ENCODE peak calls at places on chromosomes 7 and 10, in five cellular contexts. One of them, this sample, is unnamed.

GRCh38 chr10:121539757-121540156 is 58.5 kb downstream of the FGFR2 start:
- DNase-seq in SK-N-SH: no peak
- DNase-seq in HepG2: no peak
- DNase-seq in GM12878: no peak
- DNase-seq in K562: no peak
- DNase-seq in this sample: no peak

GRCh38 chr7:128796325-128796724 is 4.6 kb downstream of the CCDC136 start:
- DNase-seq in SK-N-SH: no peak
- DNase-seq in HepG2: no peak
- DNase-seq in GM12878: no peak
- DNase-seq in K562: no peak
- DNase-seq in this sample: no peak

GRCh38 chr10:86439544-86439943 is 72.9 kb upstream of the GRID1 start:
- DNase-seq in SK-N-SH: no peak
- DNase-seq in HepG2: peak
- DNase-seq in GM12878: no peak
- DNase-seq in K562: peak
- DNase-seq in this sample: peak

GRCh38 chr7:45256775-45257174 is 99.2 kb downstream of the RAMP3 start:
- DNase-seq in SK-N-SH: no peak
- DNase-seq in HepG2: no peak
- DNase-seq in GM12878: no peak
- DNase-seq in K562: no peak
- DNase-seq in this sample: no peak

GRCh38 chr10:123380491-123381085 is 226.4 kb downstream of the BUB3 start:
- DNase-seq in SK-N-SH: peak
- DNase-seq in HepG2: peak
- DNase-seq in GM12878: no peak
- DNase-seq in K562: peak
- DNase-seq in this sample: no peak

GRCh38 chr7:20235303-20235702 is 18.1 kb upstream of the MACC1 start:
- DNase-seq in SK-N-SH: no peak
- DNase-seq in HepG2: no peak
- DNase-seq in GM12878: no peak
- DNase-seq in K562: no peak
- DNase-seq in this sample: no peak

GRCh38 chr7:100022621-100023020 is 7.2 kb downstream of the ZKSCAN1 start:
- DNase-seq in SK-N-SH: no peak
- DNase-seq in HepG2: peak
- DNase-seq in GM12878: no peak
- DNase-seq in K562: no peak
- DNase-seq in this sample: no peak

GRCh38 chr10:93542358-93542791 is 24.1 kb upstream of the FFAR4 start:
- DNase-seq in SK-N-SH: peak
- DNase-seq in HepG2: no peak
- DNase-seq in GM12878: no peak
- DNase-seq in K562: peak
- DNase-seq in this sample: no peak

GRCh38 chr10:66627156-66627555 is 298.7 kb upstream of the LRRTM3 start:
- DNase-seq in SK-N-SH: peak
- DNase-seq in HepG2: peak
- DNase-seq in GM12878: no peak
- DNase-seq in K562: peak
- DNase-seq in this sample: peak

GRCh38 chr7:30231271-30231670 is 53.1 kb upstream of the ZNRF2 start:
- DNase-seq in SK-N-SH: no peak
- DNase-seq in HepG2: peak
- DNase-seq in GM12878: no peak
- DNase-seq in K562: no peak
- DNase-seq in this sample: no peak
- TF ChIP-seq FOXM1 in SK-N-SH: no peak
- TF ChIP-seq FOXM1 in HepG2: no peak
- TF ChIP-seq FOXM1 in GM12878: no peak
- TF ChIP-seq FOXM1 in K562: no peak
- TF ChIP-seq FOXM1 in this sample: no peak

DNA sequence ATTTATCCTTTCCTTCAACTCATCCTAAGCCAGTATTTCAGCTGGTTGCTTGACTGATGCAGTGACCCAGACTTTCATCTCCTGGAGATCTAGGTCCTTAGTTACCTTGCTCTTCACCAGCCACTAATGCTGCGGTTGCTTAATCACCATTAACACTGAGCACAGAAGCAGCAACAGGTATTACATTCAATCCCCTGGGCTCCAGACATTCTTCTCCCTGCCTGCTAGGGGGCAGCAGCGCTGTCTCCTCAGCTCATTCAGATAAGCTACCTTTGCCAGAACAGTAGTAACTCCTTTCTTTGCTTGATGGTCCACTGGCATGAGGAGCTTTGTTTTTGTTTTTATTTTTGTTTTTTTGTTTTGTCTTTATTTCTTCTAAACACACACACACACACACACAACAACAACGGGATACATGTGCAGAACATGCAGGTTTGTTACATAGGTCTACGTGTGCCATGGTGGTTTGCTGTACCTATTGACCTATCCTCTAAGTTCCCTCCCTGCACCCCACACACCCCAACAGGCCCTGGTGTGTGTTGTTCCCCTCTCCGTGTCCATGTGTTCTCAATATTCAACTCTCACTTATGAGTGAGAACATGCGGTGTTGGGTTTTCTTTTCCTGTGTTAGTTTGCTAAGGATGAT is 1043.2 kb upstream of the C7orf33 start:
- DNase-seq in SK-N-SH: peak
- DNase-seq in HepG2: peak
- DNase-seq in GM12878: no peak
- DNase-seq in K562: peak
- DNase-seq in this sample: peak
- TF ChIP-seq FOXM1 in SK-N-SH: no peak
- TF ChIP-seq FOXM1 in HepG2: no peak
- TF ChIP-seq FOXM1 in GM12878: no peak
- TF ChIP-seq FOXM1 in K562: no peak
- TF ChIP-seq FOXM1 in this sample: no peak

GRCh38 chr10:131843881-131844284 is 56.9 kb upstream of the PPP2R2D start:
- DNase-seq in SK-N-SH: no peak
- DNase-seq in HepG2: no peak
- DNase-seq in GM12878: no peak
- DNase-seq in K562: no peak
- DNase-seq in this sample: no peak
- TF ChIP-seq FOXM1 in SK-N-SH: no peak
- TF ChIP-seq FOXM1 in HepG2: no peak
- TF ChIP-seq FOXM1 in GM12878: no peak
- TF ChIP-seq FOXM1 in K562: no peak
- TF ChIP-seq FOXM1 in this sample: no peak

DNA sequence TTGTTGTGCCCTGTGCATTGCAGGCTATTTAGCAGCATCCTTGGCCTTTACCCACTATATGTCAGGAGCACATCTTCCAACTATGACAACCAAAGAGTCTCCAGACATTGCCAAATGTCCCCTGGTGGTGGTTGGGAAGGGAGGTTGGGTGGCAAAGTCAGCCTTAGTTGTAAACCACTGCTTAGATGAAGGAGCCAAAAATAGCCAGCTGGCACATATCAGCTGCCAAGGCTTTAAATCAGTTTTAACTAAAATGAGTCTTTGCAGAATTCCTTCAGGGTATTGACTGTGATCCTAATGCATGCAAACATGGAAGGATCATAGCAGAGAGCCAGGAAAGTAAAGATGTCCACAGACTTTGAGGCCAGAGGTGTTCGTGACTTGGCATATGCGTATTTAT is 146.1 kb downstream of the TRIL start:
- DNase-seq in SK-N-SH: no peak
- DNase-seq in HepG2: no peak
- DNase-seq in GM12878: no peak
- DNase-seq in K562: no peak
- DNase-seq in this sample: no peak
- TF ChIP-seq FOXM1 in SK-N-SH: no peak
- TF ChIP-seq FOXM1 in HepG2: no peak
- TF ChIP-seq FOXM1 in GM12878: no peak
- TF ChIP-seq FOXM1 in K562: no peak
- TF ChIP-seq FOXM1 in this sample: no peak

GRCh38 chr7:22549051-22549450 is 49.1 kb upstream of the STEAP1B start:
- DNase-seq in SK-N-SH: no peak
- DNase-seq in HepG2: no peak
- DNase-seq in GM12878: no peak
- DNase-seq in K562: no peak
- DNase-seq in this sample: no peak

GRCh38 chr7:22548313-22548712 is 48.3 kb upstream of the STEAP1B start:
- DNase-seq in SK-N-SH: no peak
- DNase-seq in HepG2: no peak
- DNase-seq in GM12878: no peak
- DNase-seq in K562: no peak
- DNase-seq in this sample: no peak

GRCh38 chr7:22550514-22551010 is 50.6 kb upstream of the STEAP1B start:
- DNase-seq in SK-N-SH: no peak
- DNase-seq in HepG2: no peak
- DNase-seq in GM12878: no peak
- DNase-seq in K562: no peak
- DNase-seq in this sample: no peak

GRCh38 chr7:22551768-22552513 is 52.0 kb upstream of the STEAP1B start:
- DNase-seq in SK-N-SH: no peak
- DNase-seq in HepG2: no peak
- DNase-seq in GM12878: no peak
- DNase-seq in K562: no peak
- DNase-seq in this sample: no peak

DNA sequence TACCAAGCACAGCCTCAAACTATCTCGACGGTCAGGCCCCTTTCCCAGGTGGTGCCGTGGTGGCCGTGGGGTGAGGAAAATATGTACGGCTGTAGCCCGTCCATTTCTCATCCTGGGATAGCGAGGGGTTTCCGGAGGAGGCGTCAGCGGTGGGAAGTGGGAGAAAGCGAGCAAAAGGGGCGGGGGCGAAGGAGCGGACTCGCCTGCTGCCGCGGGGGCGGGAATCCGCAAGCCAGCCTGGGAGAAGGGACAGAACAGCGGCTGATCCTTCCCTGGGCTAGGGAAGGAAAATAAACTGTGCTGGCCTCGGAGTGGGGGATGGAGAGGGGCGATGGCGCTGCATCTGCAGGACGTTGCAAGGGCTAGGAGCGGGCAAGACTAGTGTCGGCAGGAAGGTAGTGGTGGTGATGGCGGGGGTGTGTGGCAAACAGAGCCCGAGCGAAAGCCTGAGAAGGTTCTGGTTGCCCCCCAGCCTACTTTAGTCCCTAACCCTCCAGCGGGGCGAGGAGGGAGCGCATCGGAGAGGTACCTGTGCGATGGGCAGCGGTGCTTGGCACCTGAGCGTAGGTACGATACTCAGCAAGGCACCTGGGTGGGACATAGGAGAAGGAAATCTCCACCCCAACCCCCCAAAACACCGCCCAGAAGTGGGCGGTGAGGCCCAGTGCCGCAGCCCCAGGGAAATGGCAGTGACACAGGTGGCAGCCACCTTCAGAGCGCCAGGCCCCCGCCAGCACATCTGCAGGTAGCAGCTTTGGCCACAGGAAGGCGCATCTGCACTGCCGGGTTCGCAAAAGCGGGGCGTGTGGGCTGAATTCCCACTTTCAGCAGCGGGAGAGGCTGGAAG is 49.9 kb upstream of the STEAP1B start:
- DNase-seq in SK-N-SH: peak
- DNase-seq in HepG2: peak
- DNase-seq in GM12878: no peak
- DNase-seq in K562: no peak
- DNase-seq in this sample: no peak
- TF ChIP-seq FOXM1 in SK-N-SH: no peak
- TF ChIP-seq FOXM1 in HepG2: no peak
- TF ChIP-seq FOXM1 in GM12878: no peak
- TF ChIP-seq FOXM1 in K562: no peak
- TF ChIP-seq FOXM1 in this sample: no peak

DNA sequence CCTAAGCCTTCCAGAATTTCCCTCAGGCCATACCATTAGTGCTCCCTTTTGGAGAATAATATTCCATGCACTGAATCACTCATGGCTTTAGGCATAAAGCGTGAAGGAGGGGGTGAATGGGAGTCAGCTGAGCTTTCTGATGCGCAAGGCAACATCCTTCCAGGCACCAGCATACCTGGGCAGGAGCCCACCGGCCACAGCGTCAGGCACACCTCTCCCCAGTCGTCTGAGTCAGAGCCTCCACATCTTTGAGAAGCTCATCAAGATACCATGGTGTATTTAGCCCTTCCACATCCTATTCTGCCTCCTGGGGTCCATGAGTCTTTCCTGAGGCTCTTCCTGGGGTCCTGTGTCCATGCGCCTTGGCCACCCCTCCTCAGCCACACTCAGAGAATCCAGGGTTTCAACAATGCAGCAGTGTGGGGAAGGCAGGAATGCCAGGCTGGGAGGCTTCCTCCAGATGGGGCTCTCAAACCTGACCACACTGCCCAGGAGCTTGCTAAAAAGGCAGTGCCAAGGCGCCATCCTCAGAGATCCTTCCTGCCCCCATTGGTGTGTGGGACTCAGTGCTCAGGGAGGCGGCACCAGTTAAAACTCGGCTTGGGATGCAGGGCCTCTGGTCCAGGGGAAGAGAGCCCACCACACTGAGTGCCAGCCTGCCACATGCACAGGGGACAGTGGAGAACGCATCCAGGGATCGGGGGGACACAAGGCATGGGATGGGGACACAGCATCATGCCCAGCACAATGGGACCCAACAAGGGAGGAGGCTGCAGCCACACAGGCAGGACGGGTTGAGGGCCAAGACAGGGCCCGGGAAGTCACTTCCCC is 31.6 kb downstream of the RASGEF1A start:
- DNase-seq in SK-N-SH: no peak
- DNase-seq in HepG2: no peak
- DNase-seq in GM12878: no peak
- DNase-seq in K562: no peak
- DNase-seq in this sample: no peak
- TF ChIP-seq FOXM1 in SK-N-SH: no peak
- TF ChIP-seq FOXM1 in HepG2: no peak
- TF ChIP-seq FOXM1 in GM12878: no peak
- TF ChIP-seq FOXM1 in K562: no peak
- TF ChIP-seq FOXM1 in this sample: no peak

DNA sequence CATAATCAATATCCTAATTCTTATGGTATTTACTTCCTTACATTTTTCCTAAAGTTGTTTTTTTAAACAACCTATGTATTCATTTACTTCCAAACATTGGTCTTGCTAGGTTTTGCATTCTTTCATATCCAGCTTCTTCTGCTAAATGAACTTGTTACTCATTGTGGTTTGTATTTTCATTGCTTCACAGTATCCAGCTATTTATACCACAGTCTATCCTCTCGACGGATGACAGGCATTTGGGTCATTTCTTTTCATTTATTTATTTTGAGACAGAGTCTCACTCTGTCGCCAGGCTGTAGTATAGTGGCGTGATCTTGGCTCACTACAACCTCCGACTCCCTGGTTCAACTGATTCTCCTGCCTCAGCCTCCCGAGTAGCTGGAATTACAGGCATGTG is 66.8 kb downstream of the CCDC6 start:
- DNase-seq in SK-N-SH: no peak
- DNase-seq in HepG2: no peak
- DNase-seq in GM12878: no peak
- DNase-seq in K562: no peak
- DNase-seq in this sample: no peak
- TF ChIP-seq FOXM1 in SK-N-SH: no peak
- TF ChIP-seq FOXM1 in HepG2: no peak
- TF ChIP-seq FOXM1 in GM12878: no peak
- TF ChIP-seq FOXM1 in K562: no peak
- TF ChIP-seq FOXM1 in this sample: no peak

This sample was measured in HEK293T.